ENCODE peak calls at places on chromosomes 4 and X, in nine cellular contexts. A is AG10803, L is astrocyte of the spinal cord, J is astrocyte of the cerebellum, R is upper lobe of right lung, K is retinal pigment epithelial cell, Q is AG09309, S is cardiac muscle cell, W is lower leg skin. F is an unnamed sample.

GRCh38 chrX:112746812-112747630 is 67.3 kb upstream of the LHFPL1 start:
- DNase-seq in A (no peak), L (no peak), J (no peak), R (no peak), K (no peak), Q (no peak), S (no peak), W (no peak), F (no peak)

GRCh38 chrX:151759041-151759440 is 24.5 kb downstream of the CNGA2 start:
- DNase-seq in A (no peak), L (no peak), J (no peak), R (no peak), K (no peak), Q (no peak), S (no peak), W (peak), F (no peak)

GRCh38 chr4:105990933-105991332 is 95.7 kb downstream of the NPNT start:
- DNase-seq in A (peak), L (peak), J (peak), R (peak), K (peak), Q (peak), S (no peak), W (peak), F (peak)

GRCh38 chrX:20118065-20118824 is 1.5 kb upstream of the MAP7D2 start:
- DNase-seq in A (no peak), L (no peak), J (no peak), R (no peak), K (no peak), Q (no peak), S (no peak), W (no peak), F (no peak)

GRCh38 chr4:5381981-5382441 is 326.3 kb downstream of the EVC2 start:
- DNase-seq in A (peak), L (peak), J (no peak), R (no peak), K (peak), Q (peak), S (no peak), W (no peak), F (no peak)

GRCh38 chrX:44447214-44447613 is 95.4 kb downstream of the FUNDC1 start:
- DNase-seq in A (no peak), L (no peak), J (no peak), R (no peak), K (no peak), Q (no peak), S (no peak), W (no peak), F (no peak)

GRCh38 chrX:84064814-84065213 is 123.2 kb downstream of the RPS6KA6 start:
- DNase-seq in A (no peak), L (no peak), J (no peak), R (no peak), K (no peak), Q (no peak), S (no peak), W (no peak), F (no peak)

GRCh38 chr4:17060230-17060629 is 161.8 kb upstream of the LDB2 start:
- DNase-seq in A (no peak), L (no peak), J (no peak), R (no peak), K (no peak), Q (no peak), S (no peak), W (no peak), F (no peak)

GRCh38 chr4:122764808-122765189 is 32.3 kb downstream of the BBS12 start:
- DNase-seq in A (peak), L (peak), J (no peak), R (no peak), K (no peak), Q (peak), S (no peak), W (no peak), F (peak)

GRCh38 chr4:123120473-123120872 is 198.1 kb upstream of the NUDT6 start:
- DNase-seq in A (peak), L (peak), J (peak), R (no peak), K (no peak), Q (no peak), S (no peak), W (no peak), F (peak)

GRCh38 chr4:147550626-147551250 is 66.5 kb upstream of the TMEM184C start:
- DNase-seq in A (peak), L (peak), J (peak), R (no peak), K (peak), Q (no peak), S (no peak), W (no peak), F (peak)
- H3K4me3 ChIP-seq in A (peak), L (no peak), J (no peak), R (peak), K (no peak), Q (no peak), S (no peak), W (no peak), F (peak)

GRCh38 chr4:85477538-85477937 is 2.6 kb downstream of the ARHGAP24 start:
- DNase-seq in A (peak), L (no peak), J (no peak), R (no peak), K (no peak), Q (no peak), S (no peak), W (no peak), F (peak)
- H3K4me3 ChIP-seq in A (peak), L (no peak), J (peak), R (peak), K (no peak), Q (peak), S (no peak), W (no peak), F (peak)

GRCh38 chrX:114615765-114616164 is 31.9 kb downstream of the HTR2C start:
- DNase-seq in A (peak), L (no peak), J (no peak), R (no peak), K (no peak), Q (no peak), S (no peak), W (no peak), F (no peak)

GRCh38 chrX:114611018-114611619 is 27.2 kb downstream of the HTR2C start:
- DNase-seq in A (peak), L (peak), J (peak), R (no peak), K (no peak), Q (no peak), S (peak), W (no peak), F (no peak)
- H3K4me3 ChIP-seq in A (no peak), L (no peak), J (no peak), R (no peak), K (no peak), Q (no peak), S (no peak), W (no peak), F (no peak)

DNA sequence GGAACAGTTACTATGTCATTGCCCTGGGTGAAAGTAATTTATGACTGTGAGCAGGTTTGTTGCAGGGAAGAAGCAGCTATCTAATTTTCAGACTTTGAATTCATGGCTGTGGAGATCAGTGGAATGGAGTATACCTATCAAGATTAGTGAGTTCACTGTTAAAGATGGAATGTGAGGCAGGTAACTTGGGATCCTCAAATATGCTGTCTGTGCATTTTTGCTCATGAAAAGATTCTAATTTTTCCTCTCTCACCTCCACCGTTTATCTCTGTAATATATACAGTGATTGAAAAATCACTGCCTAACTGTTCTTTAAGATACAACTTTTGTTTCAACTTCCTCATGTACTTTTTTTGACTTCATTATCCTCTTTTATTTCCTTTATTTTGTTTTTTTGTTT is 256.9 kb upstream of the ARSJ start:
- DNase-seq in A (no peak), L (no peak), J (no peak), R (no peak), K (no peak), Q (no peak), S (no peak), W (no peak), F (no peak)
- H3K4me3 ChIP-seq in A (no peak), L (no peak), J (no peak), R (no peak), K (no peak), Q (no peak), S (no peak), W (no peak), F (no peak)

DNA sequence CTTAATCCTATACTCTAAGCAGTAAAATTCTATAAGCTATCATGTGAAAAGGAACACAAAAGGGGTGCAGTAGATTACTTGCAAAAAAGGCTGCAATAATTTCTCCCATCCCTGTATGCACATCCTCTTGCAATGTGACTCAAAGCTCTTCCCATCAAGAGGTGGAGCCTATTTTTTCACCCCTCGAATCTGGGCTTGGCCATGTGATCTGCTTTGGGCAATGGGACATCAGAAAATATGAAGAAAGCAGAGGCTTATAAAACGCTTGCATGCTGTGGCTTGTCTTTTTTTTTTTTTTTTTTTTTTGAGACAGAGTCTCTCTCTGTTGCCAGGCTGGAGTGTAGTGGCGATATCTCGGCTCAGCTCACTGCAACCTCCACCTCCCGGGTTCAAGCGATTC is 33.0 kb downstream of the GEMIN8 start:
- DNase-seq in A (no peak), L (no peak), J (no peak), R (no peak), K (no peak), Q (no peak), S (no peak), W (no peak), F (no peak)
- H3K4me3 ChIP-seq in A (no peak), L (no peak), J (no peak), R (no peak), K (no peak), Q (no peak), S (no peak), W (no peak), F (no peak)

DNA sequence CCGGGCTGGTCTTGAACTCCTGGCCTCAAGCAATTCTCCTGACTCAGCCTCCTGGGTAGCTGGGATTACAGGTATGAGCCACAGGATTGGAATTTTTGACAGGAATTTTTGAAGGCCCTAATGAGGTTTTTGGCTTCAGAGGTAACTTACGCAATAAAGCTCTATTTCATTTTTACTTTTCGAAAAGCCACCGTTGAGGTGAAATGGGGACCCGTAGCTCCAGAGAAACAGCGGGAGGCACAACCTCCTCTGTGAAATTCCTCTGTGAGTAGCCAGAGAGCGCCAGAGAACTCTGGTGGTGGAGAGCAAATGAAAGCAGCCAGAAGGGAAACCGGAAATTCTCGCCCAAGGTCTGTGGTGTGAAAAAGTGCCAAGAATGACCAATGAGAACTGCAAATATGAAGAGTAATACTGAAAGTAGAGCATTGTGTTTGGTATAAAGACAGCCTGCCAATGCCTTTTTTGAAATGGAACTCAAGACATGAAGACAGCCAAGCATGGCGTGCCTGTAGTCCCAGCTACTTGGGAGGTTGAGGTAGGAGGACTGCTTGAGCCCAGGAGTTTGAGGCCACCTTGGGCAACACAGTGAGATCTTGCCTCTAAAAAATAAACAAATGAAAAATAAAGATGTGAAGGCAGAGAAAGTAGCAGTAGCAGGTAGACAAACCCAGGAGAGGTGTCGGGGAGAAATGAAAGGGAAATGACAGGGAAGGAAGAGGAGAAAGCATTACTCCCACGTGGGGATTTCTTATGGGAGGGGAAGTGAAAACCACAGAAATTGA is 33.0 kb upstream of the TMEM131L start:
- DNase-seq in A (peak), L (peak), J (peak), R (no peak), K (no peak), Q (peak), S (peak), W (peak), F (no peak)
- H3K4me3 ChIP-seq in A (no peak), L (no peak), J (no peak), R (peak), K (no peak), Q (no peak), S (no peak), W (no peak), F (no peak)

GRCh38 chr4:152382057-152382785 is 153.7 kb downstream of the FBXW7 start:
- DNase-seq in A (no peak), L (peak), J (no peak), R (no peak), K (no peak), Q (no peak), S (peak), W (no peak), F (no peak)
- H3K4me3 ChIP-seq in A (peak), L (no peak), J (no peak), R (peak), K (no peak), Q (no peak), S (no peak), W (no peak), F (no peak)

F was measured in skeletal muscle cell.